ENCODE peak calls at places on chromosomes 16 and 17, in eight cellular contexts. One of them, this sample, is unnamed.
A peak's percentile ranks its signal among the peaks of the same experiment; 100 is the strongest.

GRCh38 chr17:49845210-49845782 is 2.6 kb downstream of the TAC4 start:
- DNase-seq in CD8-positive, alpha-beta T cell: no peak
- DNase-seq in HL-60: no peak
- DNase-seq in kidney: no peak
- DNase-seq in OCI-LY7: no peak
- DNase-seq in esophagus muscularis mucosa: no peak
- DNase-seq in MM.1S: no peak
- DNase-seq in lung: no peak
- DNase-seq in this sample: no peak

GRCh38 chr16:48101069-48101674 is 54.6 kb downstream of the ABCC12 start:
- DNase-seq in CD8-positive, alpha-beta T cell: no peak
- DNase-seq in lung: no peak
- DNase-seq in MM.1S: no peak
- DNase-seq in OCI-LY7: no peak
- DNase-seq in esophagus muscularis mucosa: no peak
- DNase-seq in HL-60: no peak
- DNase-seq in kidney: no peak
- DNase-seq in this sample: no peak

GRCh38 chr16:73214825-73215481 is 167.0 kb upstream of the ZFHX3 start:
- DNase-seq in CD8-positive, alpha-beta T cell: no peak
- DNase-seq in esophagus muscularis mucosa: no peak
- DNase-seq in HL-60: no peak
- DNase-seq in lung: no peak
- DNase-seq in MM.1S: no peak
- DNase-seq in kidney: no peak
- DNase-seq in OCI-LY7: no peak
- DNase-seq in this sample: no peak

GRCh38 chr17:63772801-63773271 is 561 bp downstream of the CCDC47 start:
- DNase-seq in esophagus muscularis mucosa: no peak
- DNase-seq in lung: no peak
- DNase-seq in CD8-positive, alpha-beta T cell: no peak
- DNase-seq in HL-60: peak; percentile 16
- DNase-seq in OCI-LY7: peak; percentile 30
- DNase-seq in kidney: no peak
- DNase-seq in MM.1S: peak; percentile 26
- DNase-seq in this sample: no peak

GRCh38 chr16:4506450-4506849 is 30.3 kb downstream of the HMOX2 start:
- DNase-seq in kidney: no peak
- DNase-seq in OCI-LY7: peak; percentile 83
- DNase-seq in esophagus muscularis mucosa: no peak
- DNase-seq in HL-60: peak; percentile 83
- DNase-seq in lung: peak; percentile 64
- DNase-seq in CD8-positive, alpha-beta T cell: peak; percentile 28
- DNase-seq in MM.1S: peak; percentile 81
- DNase-seq in this sample: peak; percentile 60

GRCh38 chr17:78873519-78874340 is 29.3 kb downstream of the CEP295NL start:
- DNase-seq in CD8-positive, alpha-beta T cell: no peak
- DNase-seq in lung: no peak
- DNase-seq in HL-60: no peak
- DNase-seq in esophagus muscularis mucosa: no peak
- DNase-seq in OCI-LY7: no peak
- DNase-seq in MM.1S: no peak
- DNase-seq in kidney: no peak
- DNase-seq in this sample: peak; percentile 66

GRCh38 chr17:77613181-77613580 is 345.3 kb upstream of the TNRC6C start:
- DNase-seq in kidney: no peak
- DNase-seq in HL-60: no peak
- DNase-seq in CD8-positive, alpha-beta T cell: no peak
- DNase-seq in lung: no peak
- DNase-seq in MM.1S: no peak
- DNase-seq in OCI-LY7: no peak
- DNase-seq in esophagus muscularis mucosa: no peak
- DNase-seq in this sample: no peak

GRCh38 chr16:17228048-17228707 is 242.6 kb downstream of the XYLT1 start:
- DNase-seq in CD8-positive, alpha-beta T cell: no peak
- DNase-seq in esophagus muscularis mucosa: no peak
- DNase-seq in OCI-LY7: no peak
- DNase-seq in MM.1S: no peak
- DNase-seq in kidney: no peak
- DNase-seq in lung: no peak
- DNase-seq in HL-60: no peak
- DNase-seq in this sample: no peak

GRCh38 chr17:71933306-71933705 is 187.5 kb upstream of the SOX9 start:
- DNase-seq in kidney: no peak
- DNase-seq in HL-60: no peak
- DNase-seq in lung: no peak
- DNase-seq in CD8-positive, alpha-beta T cell: no peak
- DNase-seq in OCI-LY7: no peak
- DNase-seq in esophagus muscularis mucosa: no peak
- DNase-seq in MM.1S: no peak
- DNase-seq in this sample: no peak

GRCh38 chr16:68458101-68458500 is 9.8 kb upstream of the SMPD3 start:
- DNase-seq in esophagus muscularis mucosa: no peak
- DNase-seq in HL-60: no peak
- DNase-seq in CD8-positive, alpha-beta T cell: no peak
- DNase-seq in MM.1S: no peak
- DNase-seq in kidney: no peak
- DNase-seq in lung: no peak
- DNase-seq in OCI-LY7: no peak
- DNase-seq in this sample: no peak

GRCh38 chr16:75340715-75341500 is 89.5 kb upstream of the BCAR1 start:
- DNase-seq in esophagus muscularis mucosa: no peak
- DNase-seq in CD8-positive, alpha-beta T cell: no peak
- DNase-seq in lung: no peak
- DNase-seq in MM.1S: no peak
- DNase-seq in kidney: no peak
- DNase-seq in OCI-LY7: no peak
- DNase-seq in HL-60: no peak
- DNase-seq in this sample: no peak

GRCh38 chr17:48835971-48836370 is 5.1 kb downstream of the CALCOCO2 start:
- DNase-seq in OCI-LY7: no peak
- DNase-seq in kidney: no peak
- DNase-seq in esophagus muscularis mucosa: no peak
- DNase-seq in CD8-positive, alpha-beta T cell: no peak
- DNase-seq in HL-60: no peak
- DNase-seq in lung: no peak
- DNase-seq in MM.1S: peak; percentile 57
- DNase-seq in this sample: no peak

GRCh38 chr16:29694384-29695195 is 15.6 kb downstream of the QPRT start:
- DNase-seq in esophagus muscularis mucosa: no peak
- DNase-seq in MM.1S: no peak
- DNase-seq in lung: no peak
- DNase-seq in kidney: peak; percentile 79
- DNase-seq in HL-60: no peak
- DNase-seq in OCI-LY7: no peak
- DNase-seq in CD8-positive, alpha-beta T cell: no peak
- DNase-seq in this sample: no peak

GRCh38 chr17:13728751-13729150 is 127.0 kb upstream of the HS3ST3A1 start:
- DNase-seq in kidney: no peak
- DNase-seq in esophagus muscularis mucosa: no peak
- DNase-seq in OCI-LY7: no peak
- DNase-seq in CD8-positive, alpha-beta T cell: no peak
- DNase-seq in lung: no peak
- DNase-seq in HL-60: no peak
- DNase-seq in MM.1S: no peak
- DNase-seq in this sample: no peak

GRCh38 chr17:7842950-7843535 is 9.0 kb downstream of the KDM6B start:
- DNase-seq in kidney: peak; percentile 89
- DNase-seq in esophagus muscularis mucosa: peak; percentile 94
- DNase-seq in OCI-LY7: peak; percentile 49
- DNase-seq in CD8-positive, alpha-beta T cell: no peak
- DNase-seq in MM.1S: peak; percentile 45
- DNase-seq in lung: peak; percentile 87
- DNase-seq in HL-60: peak; percentile 80
- DNase-seq in this sample: no peak

GRCh38 chr16:89189358-89190025 is 10.8 kb downstream of the SLC22A31 start:
- DNase-seq in HL-60: no peak
- DNase-seq in MM.1S: no peak
- DNase-seq in OCI-LY7: no peak
- DNase-seq in kidney: no peak
- DNase-seq in esophagus muscularis mucosa: no peak
- DNase-seq in CD8-positive, alpha-beta T cell: peak; percentile 0
- DNase-seq in lung: no peak
- DNase-seq in this sample: no peak

GRCh38 chr16:4624827-4625616 is 396 bp downstream of the MGRN1 start:
- DNase-seq in lung: peak; percentile 78
- DNase-seq in esophagus muscularis mucosa: peak; percentile 94
- DNase-seq in kidney: peak; percentile 90
- DNase-seq in CD8-positive, alpha-beta T cell: no peak
- DNase-seq in MM.1S: peak; percentile 90
- DNase-seq in OCI-LY7: peak; percentile 54
- DNase-seq in HL-60: peak; percentile 55
- DNase-seq in this sample: peak; percentile 39

GRCh38 chr17:32523827-32524552 is 37.2 kb downstream of the CDK5R1 start:
- DNase-seq in OCI-LY7: peak; percentile 68
- DNase-seq in esophagus muscularis mucosa: no peak
- DNase-seq in HL-60: no peak
- DNase-seq in CD8-positive, alpha-beta T cell: no peak
- DNase-seq in lung: no peak
- DNase-seq in kidney: no peak
- DNase-seq in MM.1S: peak; percentile 65
- DNase-seq in this sample: no peak

GRCh38 chr17:6818938-6819337 is 12.6 kb downstream of the TEKT1 start:
- DNase-seq in kidney: no peak
- DNase-seq in lung: no peak
- DNase-seq in OCI-LY7: no peak
- DNase-seq in MM.1S: no peak
- DNase-seq in HL-60: no peak
- DNase-seq in CD8-positive, alpha-beta T cell: no peak
- DNase-seq in esophagus muscularis mucosa: peak; percentile 37
- DNase-seq in this sample: no peak

GRCh38 chr17:28274591-28275265 is 44.3 kb upstream of the TMEM97 start:
- DNase-seq in CD8-positive, alpha-beta T cell: no peak
- DNase-seq in esophagus muscularis mucosa: no peak
- DNase-seq in OCI-LY7: no peak
- DNase-seq in lung: no peak
- DNase-seq in MM.1S: no peak
- DNase-seq in kidney: no peak
- DNase-seq in HL-60: no peak
- DNase-seq in this sample: no peak

GRCh38 chr17:72471296-72471695 is 350.5 kb downstream of the SOX9 start:
- DNase-seq in kidney: no peak
- DNase-seq in MM.1S: no peak
- DNase-seq in esophagus muscularis mucosa: no peak
- DNase-seq in CD8-positive, alpha-beta T cell: no peak
- DNase-seq in lung: no peak
- DNase-seq in OCI-LY7: no peak
- DNase-seq in HL-60: no peak
- DNase-seq in this sample: no peak

GRCh38 chr16:75052481-75053211 is 53.8 kb downstream of the ZNRF1 start:
- DNase-seq in OCI-LY7: no peak
- DNase-seq in lung: no peak
- DNase-seq in esophagus muscularis mucosa: no peak
- DNase-seq in MM.1S: no peak
- DNase-seq in HL-60: no peak
- DNase-seq in CD8-positive, alpha-beta T cell: no peak
- DNase-seq in kidney: no peak
- DNase-seq in this sample: no peak

GRCh38 chr17:7655541-7655840 is 4.8 kb downstream of the ATP1B2 start:
- DNase-seq in esophagus muscularis mucosa: no peak
- DNase-seq in MM.1S: no peak
- DNase-seq in lung: no peak
- DNase-seq in HL-60: no peak
- DNase-seq in OCI-LY7: no peak
- DNase-seq in CD8-positive, alpha-beta T cell: no peak
- DNase-seq in kidney: no peak
- DNase-seq in this sample: no peak

GRCh38 chr17:17141860-17142552 is 64.1 kb downstream of the PLD6 start:
- DNase-seq in CD8-positive, alpha-beta T cell: peak; percentile 19
- DNase-seq in kidney: no peak
- DNase-seq in esophagus muscularis mucosa: no peak
- DNase-seq in MM.1S: no peak
- DNase-seq in HL-60: no peak
- DNase-seq in lung: no peak
- DNase-seq in OCI-LY7: peak; percentile 48
- DNase-seq in this sample: peak; percentile 62
- TF ChIP-seq CTCF in CD8-positive, alpha-beta T cell: peak; percentile 58
- TF ChIP-seq CTCF in kidney: peak; percentile 47
- TF ChIP-seq CTCF in esophagus muscularis mucosa: peak; percentile 83
- TF ChIP-seq CTCF in MM.1S: peak; percentile 54
- TF ChIP-seq CTCF in HL-60: peak; percentile 13
- TF ChIP-seq CTCF in lung: peak; percentile 49
- TF ChIP-seq CTCF in OCI-LY7: peak; percentile 97
- TF ChIP-seq CTCF in this sample: peak; percentile 87

GRCh38 chr17:44343510-44344209 is 1.4 kb upstream of the GRN start:
- DNase-seq in MM.1S: no peak
- DNase-seq in CD8-positive, alpha-beta T cell: no peak
- DNase-seq in kidney: no peak
- DNase-seq in HL-60: no peak
- DNase-seq in lung: no peak
- DNase-seq in OCI-LY7: no peak
- DNase-seq in esophagus muscularis mucosa: no peak
- DNase-seq in this sample: no peak
- H3K27ac ChIP-seq in MM.1S: no peak overlapping the region
- H3K27ac ChIP-seq in CD8-positive, alpha-beta T cell: no peak overlapping the region
- H3K27ac ChIP-seq in kidney: no peak overlapping the region
- H3K27ac ChIP-seq in HL-60: no peak overlapping the region
- H3K27ac ChIP-seq in lung: no peak overlapping the region
- H3K27ac ChIP-seq in OCI-LY7: no peak overlapping the region
- H3K27ac ChIP-seq in esophagus muscularis mucosa: no peak overlapping the region
- H3K27ac ChIP-seq in this sample: no peak overlapping the region

DNA sequence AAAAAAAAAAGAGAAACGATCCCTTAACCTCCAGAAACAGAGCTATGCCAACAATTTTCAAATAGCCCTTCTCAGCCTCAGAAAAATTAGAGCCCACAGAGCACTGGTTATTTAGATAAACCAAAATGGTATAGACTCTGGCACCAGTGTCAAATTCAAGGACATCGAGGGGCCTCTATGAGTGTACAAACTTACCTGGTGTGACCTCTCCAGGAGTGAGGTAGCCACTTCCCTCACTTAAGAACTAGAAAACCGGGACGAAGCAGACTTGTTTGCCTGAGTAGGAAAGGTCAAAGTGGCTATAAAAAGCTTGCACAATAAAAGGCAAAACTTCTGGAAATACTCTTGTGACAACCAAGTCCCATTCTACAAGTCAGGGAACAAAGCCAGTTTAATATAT is 39.1 kb upstream of the PRSS54 start:
- DNase-seq in lung: no peak
- DNase-seq in MM.1S: no peak
- DNase-seq in esophagus muscularis mucosa: no peak
- DNase-seq in kidney: no peak
- DNase-seq in OCI-LY7: no peak
- DNase-seq in HL-60: no peak
- DNase-seq in CD8-positive, alpha-beta T cell: no peak
- DNase-seq in this sample: no peak
- TF ChIP-seq CTCF in lung: no peak
- TF ChIP-seq CTCF in MM.1S: no peak
- TF ChIP-seq CTCF in esophagus muscularis mucosa: no peak
- TF ChIP-seq CTCF in kidney: no peak
- TF ChIP-seq CTCF in OCI-LY7: no peak
- TF ChIP-seq CTCF in HL-60: no peak
- TF ChIP-seq CTCF in CD8-positive, alpha-beta T cell: no peak
- TF ChIP-seq CTCF in this sample: no peak

DNA sequence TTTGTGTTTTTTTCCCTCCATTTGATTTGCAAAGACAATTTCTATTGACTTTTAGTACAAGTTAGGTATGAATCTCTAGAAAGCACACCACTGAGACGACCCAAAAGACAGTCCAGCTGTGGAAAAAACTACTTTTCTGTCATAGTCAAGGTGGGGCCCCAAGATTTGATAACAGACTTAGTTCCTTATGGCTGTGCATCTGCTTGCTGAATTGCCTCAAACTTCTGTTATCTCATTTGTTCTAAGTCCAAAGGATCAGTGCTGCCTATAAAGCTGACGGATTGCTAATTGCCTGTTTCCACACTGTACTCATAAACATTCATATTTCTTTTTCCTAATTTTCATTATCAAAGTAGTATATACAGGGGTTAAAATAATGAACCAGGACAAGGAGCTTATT is 180.8 kb downstream of the SPECC1 start:
- DNase-seq in lung: no peak
- DNase-seq in MM.1S: no peak
- DNase-seq in esophagus muscularis mucosa: no peak
- DNase-seq in OCI-LY7: no peak
- DNase-seq in HL-60: no peak
- DNase-seq in kidney: no peak
- DNase-seq in CD8-positive, alpha-beta T cell: no peak
- DNase-seq in this sample: no peak
- H3K27ac ChIP-seq in lung: no peak overlapping the region
- H3K27ac ChIP-seq in MM.1S: no peak overlapping the region
- H3K27ac ChIP-seq in esophagus muscularis mucosa: no peak overlapping the region
- H3K27ac ChIP-seq in OCI-LY7: no peak overlapping the region
- H3K27ac ChIP-seq in HL-60: no peak overlapping the region
- H3K27ac ChIP-seq in kidney: no peak overlapping the region
- H3K27ac ChIP-seq in CD8-positive, alpha-beta T cell: no peak overlapping the region
- H3K27ac ChIP-seq in this sample: no peak overlapping the region

This sample was measured in WERI-Rb-1.